ENCODE peak calls at places on chromosomes 7 and 10, in nine cellular contexts. K is neuronal stem cell, G is IMR-90, P is fibroblast of lung, V is HCT116, Z is MM.1S, X is neural progenitor cell, B is SK-N-SH, E is HepG2. Q is an unnamed sample.

GRCh38 chr10:47026301-47027107 is 115.3 kb downstream of the PTPN20 start:
- DNase-seq in P (no peak), K (no peak), G (no peak), Z (no peak), X (no peak), B (no peak), V (no peak), E (no peak), Q (peak; percentile 14)

GRCh38 chr10:125656523-125656922 is 26.4 kb downstream of the TEX36 start:
- DNase-seq in Z (no peak), V (no peak), K (no peak), P (no peak), E (no peak), B (no peak), X (no peak), G (no peak), Q (no peak)

GRCh38 chr10:6195376-6195775 is 7.4 kb upstream of the PFKFB3 start:
- DNase-seq in P (peak; percentile 90), G (peak; percentile 75), Z (no peak), K (no peak), B (no peak), E (no peak), V (no peak), X (no peak), Q (no peak)

GRCh38 chr7:35508623-35509400 is 186.1 kb downstream of the HERPUD2 start:
- DNase-seq in K (no peak), E (no peak), P (no peak), V (no peak), X (no peak), B (no peak), G (no peak), Z (no peak), Q (no peak)

GRCh38 chr7:34247468-34247867 is 342.1 kb downstream of the BMPER start:
- DNase-seq in V (no peak), G (peak; percentile 33), K (no peak), X (no peak), B (no peak), E (no peak), Z (no peak), P (peak; percentile 16), Q (no peak)

GRCh38 chr10:108515821-108516220 is 1351.3 kb upstream of the SORCS1 start:
- DNase-seq in Z (no peak), P (no peak), K (no peak), X (no peak), E (no peak), G (no peak), V (no peak), B (no peak), Q (no peak)

GRCh38 chr7:25951414-25952276 is 200.4 kb upstream of the NFE2L3 start:
- DNase-seq in X (peak; percentile 8), E (no peak), Z (peak; percentile 25), B (peak; percentile 39), V (no peak), K (peak; percentile 56), G (no peak), P (no peak), Q (peak; percentile 46)

GRCh38 chr10:127012769-127013152 is 107.5 kb downstream of the DOCK1 start:
- DNase-seq in E (no peak), X (no peak), K (no peak), G (no peak), P (peak; percentile 33), V (peak; percentile 18), B (no peak), Z (peak; percentile 7), Q (peak; percentile 92)

GRCh38 chr7:23275906-23276305 is 23.2 kb upstream of the MALSU1 start:
- DNase-seq in B (no peak), E (no peak), Z (no peak), G (no peak), X (no peak), V (no peak), K (no peak), P (no peak), Q (no peak)

GRCh38 chr7:149662591-149663095 is 110.7 kb downstream of the ZNF467 start:
- DNase-seq in K (peak; percentile 67), E (peak; percentile 75), B (peak; percentile 44), Z (peak; percentile 85), P (peak; percentile 12), V (peak; percentile 82), G (peak; percentile 44), X (peak; percentile 90), Q (peak; percentile 77)

GRCh38 chr10:131141645-131142445 is 169.7 kb downstream of the TCERG1L start:
- DNase-seq in E (no peak), K (no peak), B (no peak), P (no peak), V (no peak), G (no peak), X (no peak), Z (no peak), Q (no peak)

GRCh38 chr7:81415181-81415580 is 354.7 kb downstream of the HGF start:
- DNase-seq in K (no peak), G (peak; percentile 58), Z (no peak), P (peak; percentile 58), X (no peak), B (no peak), E (no peak), V (no peak), Q (no peak)

GRCh38 chr7:54985405-54986360 is 33.1 kb upstream of the EGFR start:
- DNase-seq in P (peak; percentile 91), V (peak; percentile 18), B (no peak), G (peak; percentile 92), E (peak; percentile 42), K (no peak), X (no peak), Z (no peak), Q (no peak)

GRCh38 chr7:128869138-128869943 is 6.7 kb downstream of the ATP6V1F start:
- DNase-seq in P (peak; percentile 42), V (no peak), K (peak; percentile 59), B (peak; percentile 87), E (no peak), G (peak; percentile 23), X (peak; percentile 88), Z (peak; percentile 88), Q (peak; percentile 60)

GRCh38 chr7:128827971-128828711 is 2.1 kb upstream of the FLNC start:
- DNase-seq in B (no peak), V (peak; percentile 34), E (peak; percentile 20), K (no peak), X (peak; percentile 20), G (peak; percentile 88), Z (no peak), P (peak; percentile 91), Q (no peak)

GRCh38 chr7:144489504-144489903 is 86.0 kb upstream of the NOBOX start:
- DNase-seq in Z (no peak), B (no peak), P (no peak), K (no peak), V (no peak), G (no peak), X (no peak), E (no peak), Q (no peak)

DNA sequence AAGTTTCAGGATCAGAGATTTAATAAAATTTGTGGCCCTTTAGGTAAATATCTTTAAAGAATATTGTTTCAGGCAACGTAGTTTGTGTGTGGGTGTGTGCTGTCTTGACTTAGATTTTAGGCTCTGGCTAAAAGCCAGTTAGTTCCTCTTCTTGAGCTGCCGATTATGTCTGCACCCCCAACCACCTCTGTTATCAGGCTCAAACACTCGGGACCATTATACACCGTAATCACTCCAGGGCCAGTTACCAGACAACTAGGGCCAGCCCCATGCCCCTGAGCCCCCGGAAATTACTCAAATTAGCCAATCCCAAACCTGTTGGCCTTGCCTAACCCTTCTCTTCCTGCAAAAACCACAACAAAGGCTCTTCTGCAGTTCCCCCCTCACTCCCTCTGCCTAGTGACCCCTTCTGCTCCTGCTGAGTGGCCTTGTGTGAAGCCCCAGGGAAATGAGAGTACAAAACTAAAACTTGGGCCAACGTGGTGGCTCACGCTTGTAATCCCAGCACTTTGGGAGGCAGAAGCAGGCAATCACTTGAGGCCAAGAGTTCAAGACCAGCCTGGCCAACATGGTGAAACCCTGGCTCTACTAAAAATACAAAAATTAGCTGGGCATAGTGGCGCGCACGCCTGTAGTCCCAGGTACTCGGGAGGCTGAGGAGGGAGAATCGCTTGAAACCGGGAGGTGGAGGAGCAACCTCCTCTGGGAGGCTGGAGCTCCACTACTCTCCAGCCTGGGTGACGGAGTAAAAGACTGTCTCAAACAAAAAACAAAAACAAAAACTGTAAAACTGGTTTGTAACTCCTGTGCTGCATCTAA is 9.2 kb upstream of the HNRNPF start:
- DNase-seq in Z (peak; percentile 41), X (no peak), E (peak; percentile 92), V (no peak), B (no peak), G (no peak), P (no peak), K (no peak), Q (no peak)
- H3K9ac ChIP-seq in Z (no peak overlapping the region), X (no peak overlapping the region), E (peak overlapping the region; percentile 51), V (peak overlapping the region; percentile 12), B (no peak overlapping the region), G (no peak overlapping the region), P (no peak overlapping the region), K (no peak overlapping the region), Q (no peak overlapping the region)

GRCh38 chr7:137987968-137988367 is 13.9 kb downstream of the CREB3L2 start:
- DNase-seq in B (no peak), E (no peak), Z (peak; percentile 61), G (no peak), K (no peak), V (no peak), X (no peak), P (no peak), Q (no peak)
- H3K9ac ChIP-seq in B (no peak overlapping the region), E (no peak overlapping the region), Z (peak overlapping the region; percentile 2), G (peak overlapping the region; percentile 23), K (no peak overlapping the region), V (no peak overlapping the region), X (no peak overlapping the region), P (no peak overlapping the region), Q (peak overlapping the region; percentile 44)

GRCh38 chr10:35079267-35079666 is 10.9 kb downstream of the CUL2 start:
- DNase-seq in E (no peak), P (no peak), G (no peak), K (no peak), X (no peak), B (no peak), V (no peak), Z (no peak), Q (no peak)
- H3K9ac ChIP-seq in E (no peak overlapping the region), P (no peak overlapping the region), G (no peak overlapping the region), K (no peak overlapping the region), X (no peak overlapping the region), B (peak overlapping the region; percentile 4), V (no peak overlapping the region), Z (no peak overlapping the region), Q (no peak overlapping the region)

DNA sequence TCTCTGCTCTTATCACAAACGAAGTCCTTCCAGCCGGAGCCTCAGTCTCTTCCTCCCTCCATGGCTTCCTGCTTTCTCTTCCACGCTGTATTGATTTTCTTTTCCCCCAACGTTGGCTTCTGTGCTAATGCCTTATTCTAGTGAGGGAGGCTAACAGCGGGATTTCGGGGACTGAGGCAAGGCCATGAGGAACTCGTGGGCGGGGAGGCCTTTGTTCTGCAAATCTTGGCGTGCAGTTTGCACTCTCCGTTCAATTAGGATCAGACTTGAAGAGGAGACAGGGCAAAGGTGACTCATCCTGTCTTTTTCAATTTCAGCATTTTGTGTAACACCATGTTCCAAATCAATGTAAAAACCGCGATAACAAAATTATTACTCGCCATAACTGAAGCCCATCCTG is 25.3 kb downstream of the EN2 start:
- DNase-seq in G (no peak), E (no peak), V (no peak), P (no peak), B (no peak), Z (no peak), X (peak; percentile 61), K (no peak), Q (no peak)
- H3K9ac ChIP-seq in G (no peak overlapping the region), E (no peak overlapping the region), V (no peak overlapping the region), P (no peak overlapping the region), B (no peak overlapping the region), Z (no peak overlapping the region), X (no peak overlapping the region), K (no peak overlapping the region), Q (no peak overlapping the region)